ENCODE peak calls at places on chromosomes 4 and X, in four cellular contexts. M is NCI-H446, Y is AG08396, S is ascending aorta. W is an unnamed sample.

GRCh38 chr4:108272566-108272965 is 103.8 kb upstream of the LEF1 start:
- DNase-seq in S (no peak), M (no peak), Y (no peak), W (no peak)

GRCh38 chr4:154911608-154912098 is 130.6 kb downstream of the RBM46 start:
- DNase-seq in S (no peak), M (no peak), Y (no peak), W (no peak)

GRCh38 chrX:148043456-148043855 is 62.3 kb downstream of the FMR1NB start:
- DNase-seq in M (no peak), Y (no peak), S (no peak), W (no peak)

GRCh38 chr4:109969909-109970308 is 57.2 kb downstream of the EGF start:
- DNase-seq in M (no peak), S (no peak), Y (no peak), W (peak)

GRCh38 chrX:100083146-100083715 is 326.8 kb downstream of the PCDH19 start:
- DNase-seq in Y (no peak), S (no peak), M (no peak), W (no peak)

GRCh38 chr4:7828011-7828720 is 111.5 kb downstream of the AFAP1 start:
- DNase-seq in S (peak), Y (peak), M (no peak), W (peak)

GRCh38 chr4:77613267-77613666 is 7.6 kb downstream of the CXCL13 start:
- DNase-seq in S (no peak), M (no peak), Y (no peak), W (no peak)

GRCh38 chr4:146654976-146655761 is 16.5 kb downstream of the POU4F2 start:
- DNase-seq in S (no peak), M (no peak), Y (peak), W (no peak)

GRCh38 chr4:7987148-7987989 is 47.7 kb upstream of the AFAP1 start:
- DNase-seq in M (peak), S (no peak), Y (peak), W (peak)

GRCh38 chr4:57110635-57111546 is 706 bp upstream of the IGFBP7 start:
- DNase-seq in M (no peak), S (no peak), Y (peak), W (peak)

GRCh38 chrX:13339607-13340006 is 19.8 kb upstream of the ATXN3L start:
- DNase-seq in Y (no peak), M (no peak), S (no peak), W (no peak)

W was measured in KG1.